ENCODE peak calls at places on chromosomes 5 and 9, in ten cellular contexts. One of them, this sample, is unnamed.

GRCh38 chr9:5587024-5587423 is 41.9 kb upstream of the RIC1 start:
- DNase-seq in IMR-90: peak
- DNase-seq in adrenal gland: no peak
- DNase-seq in natural killer cell: no peak
- DNase-seq in psoas muscle: no peak
- DNase-seq in neural crest cell: no peak
- DNase-seq in tibial nerve: no peak
- DNase-seq in WTC11: no peak
- DNase-seq in lower lobe of right lung: no peak
- DNase-seq in tibial artery: no peak
- DNase-seq in this sample: no peak

GRCh38 chr5:4700082-4700481 is 440.0 kb upstream of the ADAMTS16 start:
- DNase-seq in IMR-90: no peak
- DNase-seq in adrenal gland: peak
- DNase-seq in natural killer cell: no peak
- DNase-seq in psoas muscle: peak
- DNase-seq in neural crest cell: peak
- DNase-seq in tibial nerve: peak
- DNase-seq in WTC11: peak
- DNase-seq in lower lobe of right lung: peak
- DNase-seq in tibial artery: peak
- DNase-seq in this sample: no peak

GRCh38 chr9:100428871-100429654 is 2.1 kb downstream of the MSANTD3 start:
- DNase-seq in IMR-90: peak
- DNase-seq in adrenal gland: peak
- DNase-seq in natural killer cell: no peak
- DNase-seq in psoas muscle: no peak
- DNase-seq in neural crest cell: no peak
- DNase-seq in tibial nerve: no peak
- DNase-seq in WTC11: no peak
- DNase-seq in lower lobe of right lung: no peak
- DNase-seq in tibial artery: peak
- DNase-seq in this sample: no peak

GRCh38 chr5:31965227-31965626 is 208.9 kb downstream of the GOLPH3 start:
- DNase-seq in IMR-90: no peak
- DNase-seq in adrenal gland: no peak
- DNase-seq in natural killer cell: no peak
- DNase-seq in psoas muscle: no peak
- DNase-seq in neural crest cell: no peak
- DNase-seq in tibial nerve: no peak
- DNase-seq in WTC11: peak
- DNase-seq in lower lobe of right lung: no peak
- DNase-seq in tibial artery: no peak
- DNase-seq in this sample: no peak

GRCh38 chr9:37943329-37944265 is 39.7 kb upstream of the SLC25A51 start:
- DNase-seq in IMR-90: peak
- DNase-seq in adrenal gland: peak
- DNase-seq in natural killer cell: no peak
- DNase-seq in psoas muscle: peak
- DNase-seq in neural crest cell: no peak
- DNase-seq in tibial nerve: no peak
- DNase-seq in WTC11: no peak
- DNase-seq in lower lobe of right lung: peak
- DNase-seq in tibial artery: no peak
- DNase-seq in this sample: no peak

GRCh38 chr5:82335807-82336206 is 57.7 kb upstream of the RPS23 start:
- DNase-seq in IMR-90: peak
- DNase-seq in adrenal gland: peak
- DNase-seq in natural killer cell: no peak
- DNase-seq in psoas muscle: peak
- DNase-seq in neural crest cell: no peak
- DNase-seq in tibial nerve: no peak
- DNase-seq in WTC11: no peak
- DNase-seq in lower lobe of right lung: no peak
- DNase-seq in tibial artery: peak
- DNase-seq in this sample: no peak

GRCh38 chr9:121593066-121593465 is 58.4 kb upstream of the DAB2IP start:
- DNase-seq in IMR-90: no peak
- DNase-seq in adrenal gland: no peak
- DNase-seq in natural killer cell: no peak
- DNase-seq in psoas muscle: no peak
- DNase-seq in neural crest cell: no peak
- DNase-seq in tibial nerve: no peak
- DNase-seq in WTC11: no peak
- DNase-seq in lower lobe of right lung: no peak
- DNase-seq in tibial artery: no peak
- DNase-seq in this sample: no peak

GRCh38 chr9:37036237-37037136 is 2.4 kb upstream of the PAX5 start:
- DNase-seq in IMR-90: peak
- DNase-seq in adrenal gland: peak
- DNase-seq in natural killer cell: no peak
- DNase-seq in psoas muscle: no peak
- DNase-seq in neural crest cell: peak
- DNase-seq in tibial nerve: no peak
- DNase-seq in WTC11: peak
- DNase-seq in lower lobe of right lung: peak
- DNase-seq in tibial artery: no peak
- DNase-seq in this sample: peak

GRCh38 chr9:137672907-137673791 is 54.3 kb downstream of the EHMT1 start:
- DNase-seq in IMR-90: peak
- DNase-seq in adrenal gland: peak
- DNase-seq in natural killer cell: no peak
- DNase-seq in psoas muscle: no peak
- DNase-seq in neural crest cell: no peak
- DNase-seq in tibial nerve: peak
- DNase-seq in WTC11: no peak
- DNase-seq in lower lobe of right lung: no peak
- DNase-seq in tibial artery: peak
- DNase-seq in this sample: no peak

GRCh38 chr9:86667307-86667706 is 280.0 kb downstream of the GAS1 start:
- DNase-seq in IMR-90: peak
- DNase-seq in adrenal gland: no peak
- DNase-seq in natural killer cell: no peak
- DNase-seq in psoas muscle: no peak
- DNase-seq in neural crest cell: no peak
- DNase-seq in tibial nerve: no peak
- DNase-seq in WTC11: no peak
- DNase-seq in lower lobe of right lung: no peak
- DNase-seq in tibial artery: no peak
- DNase-seq in this sample: no peak

GRCh38 chr9:128120061-128120740 is 7.3 kb downstream of the PTGES2 start:
- DNase-seq in IMR-90: no peak
- DNase-seq in adrenal gland: peak
- DNase-seq in natural killer cell: no peak
- DNase-seq in psoas muscle: peak
- DNase-seq in neural crest cell: no peak
- DNase-seq in tibial nerve: no peak
- DNase-seq in WTC11: no peak
- DNase-seq in lower lobe of right lung: peak
- DNase-seq in tibial artery: no peak
- DNase-seq in this sample: no peak

GRCh38 chr5:107361945-107362344 is 308.8 kb downstream of the EFNA5 start:
- DNase-seq in IMR-90: peak
- DNase-seq in adrenal gland: peak
- DNase-seq in natural killer cell: no peak
- DNase-seq in psoas muscle: no peak
- DNase-seq in neural crest cell: no peak
- DNase-seq in tibial nerve: no peak
- DNase-seq in WTC11: no peak
- DNase-seq in lower lobe of right lung: no peak
- DNase-seq in tibial artery: peak
- DNase-seq in this sample: no peak

GRCh38 chr9:4299006-4299795 is 667 bp downstream of the GLIS3 start:
- DNase-seq in IMR-90: peak
- DNase-seq in adrenal gland: peak
- DNase-seq in natural killer cell: no peak
- DNase-seq in psoas muscle: peak
- DNase-seq in neural crest cell: peak
- DNase-seq in tibial nerve: peak
- DNase-seq in WTC11: peak
- DNase-seq in lower lobe of right lung: peak
- DNase-seq in tibial artery: peak
- DNase-seq in this sample: no peak

GRCh38 chr5:33892419-33893151 is 795 bp upstream of the ADAMTS12 start:
- DNase-seq in IMR-90: peak
- DNase-seq in adrenal gland: peak
- DNase-seq in natural killer cell: no peak
- DNase-seq in psoas muscle: peak
- DNase-seq in neural crest cell: no peak
- DNase-seq in tibial nerve: no peak
- DNase-seq in WTC11: no peak
- DNase-seq in lower lobe of right lung: no peak
- DNase-seq in tibial artery: peak
- DNase-seq in this sample: no peak

DNA sequence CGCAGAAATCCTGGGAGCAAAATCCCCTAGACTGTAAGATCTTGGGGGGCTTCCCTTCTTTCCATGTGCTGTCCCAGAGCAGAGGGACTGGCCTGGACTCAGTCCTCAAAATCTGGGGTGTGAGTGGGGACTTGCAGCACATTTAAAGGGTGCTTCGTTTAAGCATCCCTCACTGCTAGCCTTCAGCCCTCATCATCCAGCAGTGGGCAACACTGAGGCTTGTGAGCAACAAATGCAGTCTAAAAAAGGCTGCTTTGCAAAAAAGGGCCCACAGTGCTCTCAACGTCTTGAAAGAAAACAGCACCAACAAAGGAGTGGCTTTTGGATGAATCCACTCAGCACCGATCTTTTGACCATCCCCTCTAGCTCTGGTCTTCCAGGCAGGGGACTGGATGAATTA is 128.3 kb upstream of the TBC1D2 start:
- DNase-seq in IMR-90: peak
- DNase-seq in adrenal gland: no peak
- DNase-seq in natural killer cell: no peak
- DNase-seq in psoas muscle: no peak
- DNase-seq in neural crest cell: no peak
- DNase-seq in tibial nerve: no peak
- DNase-seq in WTC11: no peak
- DNase-seq in lower lobe of right lung: no peak
- DNase-seq in tibial artery: no peak
- DNase-seq in this sample: no peak
- TF ChIP-seq CTCF in IMR-90: peak
- TF ChIP-seq CTCF in adrenal gland: no peak
- TF ChIP-seq CTCF in natural killer cell: no peak
- TF ChIP-seq CTCF in psoas muscle: no peak
- TF ChIP-seq CTCF in neural crest cell: no peak
- TF ChIP-seq CTCF in tibial nerve: no peak
- TF ChIP-seq CTCF in WTC11: no peak
- TF ChIP-seq CTCF in lower lobe of right lung: no peak
- TF ChIP-seq CTCF in tibial artery: no peak
- TF ChIP-seq CTCF in this sample: no peak

GRCh38 chr5:77230727-77231469 is 20.4 kb downstream of the PDE8B start:
- DNase-seq in IMR-90: peak
- DNase-seq in adrenal gland: no peak
- DNase-seq in natural killer cell: no peak
- DNase-seq in psoas muscle: no peak
- DNase-seq in neural crest cell: no peak
- DNase-seq in tibial nerve: no peak
- DNase-seq in WTC11: peak
- DNase-seq in lower lobe of right lung: no peak
- DNase-seq in tibial artery: no peak
- DNase-seq in this sample: no peak
- TF ChIP-seq CTCF in IMR-90: peak
- TF ChIP-seq CTCF in adrenal gland: no peak
- TF ChIP-seq CTCF in natural killer cell: no peak
- TF ChIP-seq CTCF in psoas muscle: no peak
- TF ChIP-seq CTCF in neural crest cell: peak
- TF ChIP-seq CTCF in tibial nerve: no peak
- TF ChIP-seq CTCF in WTC11: no peak
- TF ChIP-seq CTCF in lower lobe of right lung: no peak
- TF ChIP-seq CTCF in tibial artery: no peak
- TF ChIP-seq CTCF in this sample: no peak

GRCh38 chr5:67339219-67339767 is 142.7 kb upstream of the CD180 start:
- DNase-seq in IMR-90: no peak
- DNase-seq in adrenal gland: no peak
- DNase-seq in natural killer cell: no peak
- DNase-seq in psoas muscle: no peak
- DNase-seq in neural crest cell: no peak
- DNase-seq in tibial nerve: no peak
- DNase-seq in WTC11: no peak
- DNase-seq in lower lobe of right lung: no peak
- DNase-seq in tibial artery: no peak
- DNase-seq in this sample: no peak
- TF ChIP-seq CTCF in IMR-90: no peak
- TF ChIP-seq CTCF in adrenal gland: no peak
- TF ChIP-seq CTCF in natural killer cell: no peak
- TF ChIP-seq CTCF in psoas muscle: no peak
- TF ChIP-seq CTCF in neural crest cell: no peak
- TF ChIP-seq CTCF in tibial nerve: no peak
- TF ChIP-seq CTCF in WTC11: no peak
- TF ChIP-seq CTCF in lower lobe of right lung: no peak
- TF ChIP-seq CTCF in tibial artery: no peak
- TF ChIP-seq CTCF in this sample: peak

GRCh38 chr5:131637694-131638093 is 2.7 kb upstream of the RAPGEF6 start:
- DNase-seq in IMR-90: no peak
- DNase-seq in adrenal gland: no peak
- DNase-seq in natural killer cell: no peak
- DNase-seq in psoas muscle: no peak
- DNase-seq in neural crest cell: no peak
- DNase-seq in tibial nerve: no peak
- DNase-seq in WTC11: peak
- DNase-seq in lower lobe of right lung: no peak
- DNase-seq in tibial artery: no peak
- DNase-seq in this sample: no peak

GRCh38 chr5:131635755-131636479 is 888 bp upstream of the RAPGEF6 start:
- DNase-seq in IMR-90: no peak
- DNase-seq in adrenal gland: no peak
- DNase-seq in natural killer cell: no peak
- DNase-seq in psoas muscle: no peak
- DNase-seq in neural crest cell: peak
- DNase-seq in tibial nerve: no peak
- DNase-seq in WTC11: peak
- DNase-seq in lower lobe of right lung: no peak
- DNase-seq in tibial artery: no peak
- DNase-seq in this sample: no peak

GRCh38 chr5:131634996-131635754 is at the start of gene RAPGEF6:
- DNase-seq in IMR-90: peak
- DNase-seq in adrenal gland: peak
- DNase-seq in natural killer cell: peak
- DNase-seq in psoas muscle: peak
- DNase-seq in neural crest cell: peak
- DNase-seq in tibial nerve: peak
- DNase-seq in WTC11: peak
- DNase-seq in lower lobe of right lung: peak
- DNase-seq in tibial artery: peak
- DNase-seq in this sample: peak

GRCh38 chr5:131633830-131634229 is 1.2 kb downstream of the RAPGEF6 start:
- DNase-seq in IMR-90: no peak
- DNase-seq in adrenal gland: no peak
- DNase-seq in natural killer cell: no peak
- DNase-seq in psoas muscle: no peak
- DNase-seq in neural crest cell: no peak
- DNase-seq in tibial nerve: no peak
- DNase-seq in WTC11: no peak
- DNase-seq in lower lobe of right lung: no peak
- DNase-seq in tibial artery: no peak
- DNase-seq in this sample: no peak

DNA sequence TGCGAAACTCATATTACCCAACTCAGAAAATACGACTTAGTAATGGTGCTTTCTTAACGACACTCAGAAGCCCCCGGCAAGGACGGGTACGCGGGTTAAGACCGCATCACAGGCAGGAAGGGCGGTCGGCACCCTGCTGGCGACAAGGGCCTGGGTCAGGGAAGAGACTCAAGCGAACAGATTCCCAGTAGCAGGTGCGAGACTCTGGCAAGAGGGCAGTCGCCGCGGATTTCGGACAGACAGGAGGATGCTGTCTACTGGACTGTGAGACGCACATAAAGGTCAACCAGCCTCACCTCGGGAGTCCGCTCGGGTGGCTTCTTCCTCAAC is 398 bp downstream of the RAPGEF6 start:
- DNase-seq in IMR-90: peak
- DNase-seq in adrenal gland: peak
- DNase-seq in natural killer cell: no peak
- DNase-seq in psoas muscle: peak
- DNase-seq in neural crest cell: peak
- DNase-seq in tibial nerve: peak
- DNase-seq in WTC11: peak
- DNase-seq in lower lobe of right lung: no peak
- DNase-seq in tibial artery: peak
- DNase-seq in this sample: no peak
- TF ChIP-seq CTCF in IMR-90: no peak
- TF ChIP-seq CTCF in adrenal gland: peak
- TF ChIP-seq CTCF in natural killer cell: no peak
- TF ChIP-seq CTCF in psoas muscle: peak
- TF ChIP-seq CTCF in neural crest cell: peak
- TF ChIP-seq CTCF in tibial nerve: no peak
- TF ChIP-seq CTCF in WTC11: no peak
- TF ChIP-seq CTCF in lower lobe of right lung: no peak
- TF ChIP-seq CTCF in tibial artery: no peak
- TF ChIP-seq CTCF in this sample: no peak